ENCODE peak calls at places on chromosomes 6 and 20, in seven cellular contexts. A is BE2C; L is NCI-H1436; E is ELR; Z is CD8-positive, alpha-beta T cell; K is NCI-H1105 treated with DMSO at 0.1 percent for 48 hours; N is lung microvascular endothelial cell. V is an unnamed sample.

GRCh38 chr6:149933461-149933860 is 8.4 kb upstream of the ULBP2 start:
- DNase-seq in N (no peak), K (no peak), E (no peak), Z (no peak), A (no peak), L (no peak), V (no peak)

GRCh38 chr6:125947581-125947980 is 9.0 kb upstream of the HINT3 start:
- DNase-seq in N (no peak), E (peak), A (no peak), L (no peak), K (no peak), Z (no peak), V (no peak)

GRCh38 chr6:105045546-105045945 is 88.6 kb downstream of the LIN28B start:
- DNase-seq in A (no peak), Z (no peak), K (no peak), E (peak), N (peak), L (no peak), V (no peak)

GRCh38 chr6:157443066-157443800 is 62.2 kb downstream of the ZDHHC14 start:
- DNase-seq in E (peak), N (no peak), K (no peak), Z (no peak), A (no peak), L (no peak), V (no peak)

GRCh38 chr6:11770546-11771466 is 7.8 kb downstream of the ADTRP start:
- DNase-seq in E (peak), N (peak), L (no peak), A (peak), K (no peak), Z (no peak), V (no peak)

GRCh38 chr6:37919417-37920157 is 100.1 kb downstream of the ZFAND3 start:
- DNase-seq in K (no peak), L (no peak), A (no peak), Z (no peak), N (no peak), E (peak), V (no peak)

GRCh38 chr20:47280228-47280627 is 76.3 kb downstream of the ZMYND8 start:
- DNase-seq in E (no peak), L (no peak), N (no peak), K (no peak), Z (no peak), A (no peak), V (no peak)

GRCh38 chr20:36367370-36367745 is 61.2 kb downstream of the DLGAP4 start:
- DNase-seq in E (no peak), N (no peak), Z (no peak), L (no peak), A (no peak), K (no peak), V (no peak)

GRCh38 chr6:130848945-130849344 is 21.7 kb downstream of the SMLR1 start:
- DNase-seq in L (no peak), K (no peak), Z (no peak), E (peak), A (no peak), N (no peak), V (no peak)

GRCh38 chr6:24872769-24873168 is 63.0 kb downstream of the RIPOR2 start:
- DNase-seq in N (no peak), K (no peak), E (no peak), L (no peak), A (no peak), Z (no peak), V (no peak)

GRCh38 chr6:24140572-24140971 is 14.6 kb downstream of the NRSN1 start:
- DNase-seq in K (no peak), N (peak), A (no peak), Z (no peak), L (no peak), E (no peak), V (no peak)

GRCh38 chr6:22062807-22063408 is 233.9 kb downstream of the PRL start:
- DNase-seq in A (no peak), E (no peak), K (no peak), Z (peak), L (no peak), N (peak), V (no peak)

GRCh38 chr20:58431134-58431533 is 42.1 kb downstream of the VAPB start:
- DNase-seq in N (no peak), A (no peak), E (no peak), L (no peak), Z (no peak), K (no peak), V (no peak)

GRCh38 chr6:160391419-160392116 is 43.4 kb downstream of the SLC22A3 start:
- DNase-seq in Z (no peak), N (no peak), K (peak), A (no peak), L (no peak), E (peak), V (no peak)

GRCh38 chr6:158219229-158219628 is 51.1 kb downstream of the GTF2H5 start:
- DNase-seq in A (no peak), N (no peak), L (no peak), K (no peak), E (peak), Z (no peak), V (no peak)

GRCh38 chr6:84411060-84411629 is 183.7 kb upstream of the CEP162 start:
- DNase-seq in E (peak), A (no peak), N (no peak), L (peak), K (peak), Z (no peak), V (no peak)

GRCh38 chr6:73308712-73309533 is 45.2 kb downstream of the DPPA5 start:
- DNase-seq in N (no peak), E (peak), L (peak), Z (no peak), K (no peak), A (no peak), V (no peak)

GRCh38 chr6:142834853-142835252 is 110.1 kb downstream of the HIVEP2 start:
- DNase-seq in Z (no peak), K (no peak), N (no peak), A (no peak), L (no peak), E (no peak), V (no peak)

GRCh38 chr6:55088896-55089295 is 85.4 kb upstream of the HCRTR2 start:
- DNase-seq in E (no peak), N (no peak), K (no peak), Z (no peak), A (no peak), L (no peak), V (no peak)

GRCh38 chr6:151999194-151999593 is 191.7 kb downstream of the ESR1 start:
- DNase-seq in L (no peak), N (no peak), E (peak), K (no peak), A (no peak), Z (no peak), V (no peak)

GRCh38 chr20:14193885-14194284 is 143.5 kb downstream of the FLRT3 start:
- DNase-seq in K (no peak), A (no peak), Z (no peak), L (no peak), E (no peak), N (no peak), V (no peak)

GRCh38 chr6:86937219-86938079 is at the start of gene HTR1E:
- DNase-seq in E (peak), N (peak), Z (no peak), K (peak), A (peak), L (no peak), V (no peak)

GRCh38 chr20:38460040-38460623 is 12.5 kb upstream of the RALGAPB start:
- DNase-seq in A (peak), Z (no peak), N (peak), L (peak), E (peak), K (peak), V (no peak)

GRCh38 chr6:134373282-134373922 is 55.5 kb upstream of the SGK1 start:
- DNase-seq in A (no peak), N (peak), Z (no peak), L (no peak), E (peak), K (no peak), V (no peak)

GRCh38 chr6:163386329-163386910 is 28.1 kb upstream of the QKI start:
- DNase-seq in Z (no peak), K (no peak), L (no peak), E (no peak), A (no peak), N (no peak), V (no peak)

GRCh38 chr6:52049252-52050050 is 38.0 kb downstream of the PKHD1 start:
- DNase-seq in K (peak), A (peak), E (peak), L (no peak), N (peak), Z (no peak), V (no peak)

GRCh38 chr6:45830441-45831139 is 185.1 kb downstream of the CLIC5 start:
- DNase-seq in A (no peak), K (no peak), Z (peak), E (peak), N (no peak), L (no peak), V (no peak)

GRCh38 chr20:50034567-50035170 is 51.9 kb downstream of the SNAI1 start:
- DNase-seq in A (no peak), K (no peak), L (no peak), N (peak), E (peak), Z (no peak), V (no peak)

GRCh38 chr6:129709451-129709908 is 497 bp downstream of the ARHGAP18 start:
- DNase-seq in K (peak), E (peak), L (no peak), N (peak), A (no peak), Z (no peak), V (no peak)

GRCh38 chr20:53827996-53828672 is 234.5 kb upstream of the ZNF217 start:
- DNase-seq in L (no peak), N (peak), Z (no peak), K (peak), A (no peak), E (peak), V (no peak)

V was measured in T-helper 9 cell.